ENCODE peak calls at places on chromosomes 4 and X, in five cellular contexts. One of them, this sample, is unnamed.

GRCh38 chr4:23161787-23162186 is 469.1 kb downstream of the GBA3 start:
- DNase-seq in heart right ventricle: no peak
- DNase-seq in NCI-H82: no peak
- DNase-seq in heart left ventricle: no peak
- DNase-seq in kidney epithelial cell: no peak
- DNase-seq in this sample: no peak

GRCh38 chr4:170001688-170002267 is 24.4 kb downstream of the MFAP3L start:
- DNase-seq in kidney epithelial cell: no peak
- DNase-seq in NCI-H82: peak; percentile 46
- DNase-seq in heart right ventricle: no peak
- DNase-seq in heart left ventricle: no peak
- DNase-seq in this sample: no peak

GRCh38 chr4:145935253-145936141 is 3.1 kb downstream of the ZNF827 start:
- DNase-seq in NCI-H82: peak; percentile 81
- DNase-seq in kidney epithelial cell: no peak
- DNase-seq in heart right ventricle: peak; percentile 48
- DNase-seq in heart left ventricle: peak; percentile 68
- DNase-seq in this sample: no peak

GRCh38 chrX:155028192-155028591 is 1.5 kb downstream of the FUNDC2 start:
- DNase-seq in heart right ventricle: no peak
- DNase-seq in kidney epithelial cell: no peak
- DNase-seq in heart left ventricle: no peak
- DNase-seq in NCI-H82: peak; percentile 28
- DNase-seq in this sample: no peak

GRCh38 chrX:31870267-31870666 is 798.4 kb upstream of the FTHL17 start:
- DNase-seq in NCI-H82: no peak
- DNase-seq in heart left ventricle: no peak
- DNase-seq in heart right ventricle: no peak
- DNase-seq in kidney epithelial cell: no peak
- DNase-seq in this sample: no peak

GRCh38 chr4:33134366-33134765 is 2414.2 kb downstream of the PCDH7 start:
- DNase-seq in heart right ventricle: no peak
- DNase-seq in kidney epithelial cell: no peak
- DNase-seq in NCI-H82: peak; percentile 7
- DNase-seq in heart left ventricle: no peak
- DNase-seq in this sample: no peak

GRCh38 chr4:156778606-156779005 is 193.0 kb downstream of the PDGFC start:
- DNase-seq in heart right ventricle: no peak
- DNase-seq in NCI-H82: no peak
- DNase-seq in heart left ventricle: no peak
- DNase-seq in kidney epithelial cell: no peak
- DNase-seq in this sample: no peak

GRCh38 chr4:54658321-54659093 is 750 bp downstream of the KIT start:
- DNase-seq in heart right ventricle: peak; percentile 47
- DNase-seq in kidney epithelial cell: no peak
- DNase-seq in NCI-H82: peak; percentile 26
- DNase-seq in heart left ventricle: peak; percentile 46
- DNase-seq in this sample: peak; percentile 62

GRCh38 chr4:183345261-183345660 is 23.0 kb upstream of the CLDN24 start:
- DNase-seq in kidney epithelial cell: no peak
- DNase-seq in heart left ventricle: no peak
- DNase-seq in NCI-H82: peak; percentile 3
- DNase-seq in heart right ventricle: no peak
- DNase-seq in this sample: no peak

GRCh38 chrX:119579414-119579813 is 5.1 kb downstream of the UBE2A start:
- DNase-seq in heart left ventricle: no peak
- DNase-seq in heart right ventricle: no peak
- DNase-seq in NCI-H82: no peak
- DNase-seq in kidney epithelial cell: no peak
- DNase-seq in this sample: no peak

GRCh38 chr4:143375326-143376073 is 38.8 kb downstream of the GAB1 start:
- DNase-seq in kidney epithelial cell: no peak
- DNase-seq in NCI-H82: peak; percentile 26
- DNase-seq in heart left ventricle: peak; percentile 50
- DNase-seq in heart right ventricle: no peak
- DNase-seq in this sample: no peak

GRCh38 chr4:156830356-156830755 is 141.2 kb downstream of the PDGFC start:
- DNase-seq in heart left ventricle: no peak
- DNase-seq in kidney epithelial cell: no peak
- DNase-seq in NCI-H82: no peak
- DNase-seq in heart right ventricle: no peak
- DNase-seq in this sample: no peak

GRCh38 chr4:119493419-119493818 is 135.2 kb downstream of the PDE5A start:
- DNase-seq in heart left ventricle: no peak
- DNase-seq in heart right ventricle: no peak
- DNase-seq in NCI-H82: peak; percentile 3
- DNase-seq in kidney epithelial cell: no peak
- DNase-seq in this sample: no peak

GRCh38 chrX:50157545-50158125 is 43.2 kb downstream of the AKAP4 start:
- DNase-seq in kidney epithelial cell: no peak
- DNase-seq in heart right ventricle: no peak
- DNase-seq in heart left ventricle: no peak
- DNase-seq in NCI-H82: no peak
- DNase-seq in this sample: no peak

GRCh38 chr4:120266602-120267001 is 200.0 kb upstream of the MAD2L1 start:
- DNase-seq in kidney epithelial cell: no peak
- DNase-seq in heart left ventricle: no peak
- DNase-seq in NCI-H82: peak; percentile 8
- DNase-seq in heart right ventricle: no peak
- DNase-seq in this sample: no peak

GRCh38 chr4:157221895-157222763 is 1.6 kb downstream of the GRIA2 start:
- DNase-seq in heart right ventricle: no peak
- DNase-seq in kidney epithelial cell: no peak
- DNase-seq in heart left ventricle: no peak
- DNase-seq in NCI-H82: peak; percentile 81
- DNase-seq in this sample: peak; percentile 63

GRCh38 chr4:122666527-122667245 is 45.8 kb upstream of the IL21 start:
- DNase-seq in kidney epithelial cell: peak; percentile 87
- DNase-seq in NCI-H82: no peak
- DNase-seq in heart left ventricle: no peak
- DNase-seq in heart right ventricle: no peak
- DNase-seq in this sample: no peak

GRCh38 chr4:100945789-100946188 is 401.5 kb downstream of the PPP3CA start:
- DNase-seq in heart right ventricle: no peak
- DNase-seq in kidney epithelial cell: no peak
- DNase-seq in NCI-H82: no peak
- DNase-seq in heart left ventricle: no peak
- DNase-seq in this sample: no peak

GRCh38 chr4:29336851-29337250 is 1383.3 kb upstream of the PCDH7 start:
- DNase-seq in kidney epithelial cell: no peak
- DNase-seq in NCI-H82: no peak
- DNase-seq in heart right ventricle: no peak
- DNase-seq in heart left ventricle: no peak
- DNase-seq in this sample: no peak

GRCh38 chr4:84126061-84126787 is 372.9 kb downstream of the NKX6-1 start:
- DNase-seq in heart left ventricle: no peak
- DNase-seq in heart right ventricle: no peak
- DNase-seq in NCI-H82: peak; percentile 4
- DNase-seq in kidney epithelial cell: no peak
- DNase-seq in this sample: no peak

GRCh38 chr4:113584407-113585150 is 177.0 kb downstream of the CAMK2D start:
- DNase-seq in NCI-H82: no peak
- DNase-seq in kidney epithelial cell: peak; percentile 14
- DNase-seq in heart right ventricle: no peak
- DNase-seq in heart left ventricle: peak; percentile 61
- DNase-seq in this sample: no peak

GRCh38 chrX:20116575-20117240 is at the start of gene MAP7D2:
- DNase-seq in heart left ventricle: no peak
- DNase-seq in NCI-H82: peak; percentile 4
- DNase-seq in heart right ventricle: no peak
- DNase-seq in kidney epithelial cell: no peak
- DNase-seq in this sample: no peak

GRCh38 chr4:129526812-129527211 is 430.9 kb downstream of the C4orf33 start:
- DNase-seq in kidney epithelial cell: no peak
- DNase-seq in heart right ventricle: no peak
- DNase-seq in NCI-H82: peak; percentile 32
- DNase-seq in heart left ventricle: no peak
- DNase-seq in this sample: no peak

GRCh38 chrX:46683023-46683422 is 75.9 kb downstream of the SLC9A7 start:
- DNase-seq in kidney epithelial cell: no peak
- DNase-seq in heart left ventricle: no peak
- DNase-seq in NCI-H82: no peak
- DNase-seq in heart right ventricle: no peak
- DNase-seq in this sample: no peak

GRCh38 chr4:55396305-55397023 is 707 bp downstream of the TMEM165 start:
- DNase-seq in NCI-H82: peak; percentile 50
- DNase-seq in kidney epithelial cell: no peak
- DNase-seq in heart left ventricle: peak; percentile 63
- DNase-seq in heart right ventricle: peak; percentile 50
- DNase-seq in this sample: peak; percentile 74

GRCh38 chrX:103475381-103475780 is 43.9 kb downstream of the RAB40A start:
- DNase-seq in heart right ventricle: no peak
- DNase-seq in heart left ventricle: no peak
- DNase-seq in NCI-H82: no peak
- DNase-seq in kidney epithelial cell: no peak
- DNase-seq in this sample: no peak

GRCh38 chr4:186946682-186947294 is 223.1 kb upstream of the FAT1 start:
- DNase-seq in heart right ventricle: no peak
- DNase-seq in NCI-H82: peak; percentile 9
- DNase-seq in kidney epithelial cell: no peak
- DNase-seq in heart left ventricle: no peak
- DNase-seq in this sample: no peak

GRCh38 chrX:150348365-150348764 is 14.8 kb upstream of the MAMLD1 start:
- DNase-seq in heart right ventricle: no peak
- DNase-seq in kidney epithelial cell: no peak
- DNase-seq in heart left ventricle: no peak
- DNase-seq in NCI-H82: peak; percentile 89
- DNase-seq in this sample: no peak

This sample was measured in sciatic nerve.